ENCODE peak calls at places on chromosomes 4 and X, in seven cellular contexts. Q, T, P, R, S, A and K are unnamed samples.

GRCh38 chrX:74925210-74926088 is at the start of gene NEXMIF:
- DNase-seq in Q (peak; percentile 59), T (peak; percentile 19), P (no peak), R (peak; percentile 77), S (no peak), A (no peak), K (peak; percentile 81)

GRCh38 chr4:2302387-2303119 is 40.6 kb upstream of the MXD4 start:
- DNase-seq in Q (no peak), T (no peak), P (no peak), R (no peak), S (no peak), A (no peak), K (no peak)

GRCh38 chrX:106894392-106894909 is 8.7 kb downstream of the RIPPLY1 start:
- DNase-seq in Q (peak; percentile 69), T (peak; percentile 82), P (peak; percentile 63), R (peak; percentile 59), S (peak; percentile 43), A (peak; percentile 79), K (peak; percentile 81)

GRCh38 chr4:139606600-139607301 is 50.7 kb upstream of the SETD7 start:
- DNase-seq in Q (peak; percentile 45), T (peak; percentile 54), P (no peak), R (no peak), S (no peak), A (no peak), K (no peak)

GRCh38 chrX:12965390-12965940 is 9.4 kb upstream of the TMSB4X start:
- DNase-seq in Q (no peak), T (no peak), P (no peak), R (no peak), S (no peak), A (no peak), K (no peak)

GRCh38 chrX:41923257-41923924 is at the start of gene CASK:
- DNase-seq in Q (peak; percentile 90), T (peak; percentile 91), P (peak; percentile 69), R (peak; percentile 93), S (peak; percentile 90), A (peak; percentile 96), K (peak; percentile 96)

GRCh38 chrX:11944486-11944885 is 186.4 kb downstream of the MSL3 start:
- DNase-seq in Q (no peak), T (peak; percentile 66), P (no peak), R (peak; percentile 26), S (peak; percentile 3), A (peak; percentile 49), K (peak; percentile 57)

GRCh38 chr4:164095313-164096110 is 601.0 kb downstream of the TMA16 start:
- DNase-seq in Q (no peak), T (no peak), P (no peak), R (no peak), S (no peak), A (no peak), K (no peak)

GRCh38 chrX:106874075-106874474 is 29.1 kb downstream of the RIPPLY1 start:
- DNase-seq in Q (peak; percentile 54), T (peak; percentile 70), P (no peak), R (peak; percentile 10), S (peak; percentile 43), A (peak; percentile 44), K (peak; percentile 12)

GRCh38 chrX:37060999-37061398 is 52.8 kb downstream of the FAM47C start:
- DNase-seq in Q (peak; percentile 37), T (peak; percentile 72), P (peak; percentile 26), R (peak; percentile 18), S (peak; percentile 24), A (peak; percentile 68), K (peak; percentile 54)

GRCh38 chrX:150547511-150548115 is 20.8 kb upstream of the MTM1 start:
- DNase-seq in Q (peak; percentile 50), T (no peak), P (no peak), R (peak; percentile 35), S (no peak), A (peak; percentile 73), K (peak; percentile 56)

GRCh38 chr4:189002475-189002874 is 863.2 kb downstream of the TRIML1 start:
- DNase-seq in Q (no peak), T (no peak), P (no peak), R (no peak), S (no peak), A (no peak), K (no peak)

GRCh38 chr4:147548251-147548650 is 67.4 kb downstream of the EDNRA start:
- DNase-seq in Q (no peak), T (no peak), P (no peak), R (no peak), S (no peak), A (no peak), K (no peak)

GRCh38 chr4:186831574-186831973 is 107.9 kb upstream of the FAT1 start:
- DNase-seq in Q (no peak), T (peak; percentile 23), P (peak; percentile 57), R (no peak), S (no peak), A (no peak), K (no peak)

GRCh38 chr4:152165851-152166250 is 370.0 kb downstream of the FBXW7 start:
- DNase-seq in Q (no peak), T (no peak), P (no peak), R (no peak), S (no peak), A (no peak), K (no peak)

GRCh38 chrX:103464071-103464773 is 55.1 kb downstream of the RAB40A start:
- DNase-seq in Q (peak; percentile 36), T (peak; percentile 55), P (peak; percentile 8), R (peak; percentile 37), S (peak; percentile 31), A (peak; percentile 50), K (peak; percentile 54)

GRCh38 chr4:137707626-137708025 is 175.3 kb upstream of the PCDH18 start:
- DNase-seq in Q (no peak), T (peak; percentile 39), P (no peak), R (no peak), S (no peak), A (no peak), K (no peak)

GRCh38 chrX:6227445-6227820 is 1.2 kb downstream of the NLGN4X start:
- DNase-seq in Q (no peak), T (no peak), P (no peak), R (peak; percentile 20), S (no peak), A (no peak), K (peak; percentile 31)

GRCh38 chrX:31483336-31483735 is 411.5 kb upstream of the FTHL17 start:
- DNase-seq in Q (no peak), T (no peak), P (no peak), R (no peak), S (no peak), A (no peak), K (no peak)

GRCh38 chr4:156568479-156568878 is 403.1 kb downstream of the PDGFC start:
- DNase-seq in Q (no peak), T (no peak), P (no peak), R (no peak), S (no peak), A (no peak), K (peak; percentile 80)

GRCh38 chrX:9164086-9164485 is 130.2 kb upstream of the FAM9B start:
- DNase-seq in Q (no peak), T (no peak), P (no peak), R (no peak), S (no peak), A (no peak), K (no peak)

GRCh38 chr4:142473960-142474338 is 372.2 kb downstream of the INPP4B start:
- DNase-seq in Q (peak; percentile 19), T (no peak), P (no peak), R (no peak), S (peak; percentile 5), A (no peak), K (no peak)

GRCh38 chr4:139514382-139515059 is 41.5 kb downstream of the SETD7 start:
- DNase-seq in Q (no peak), T (no peak), P (no peak), R (peak; percentile 22), S (no peak), A (no peak), K (no peak)

DNA sequence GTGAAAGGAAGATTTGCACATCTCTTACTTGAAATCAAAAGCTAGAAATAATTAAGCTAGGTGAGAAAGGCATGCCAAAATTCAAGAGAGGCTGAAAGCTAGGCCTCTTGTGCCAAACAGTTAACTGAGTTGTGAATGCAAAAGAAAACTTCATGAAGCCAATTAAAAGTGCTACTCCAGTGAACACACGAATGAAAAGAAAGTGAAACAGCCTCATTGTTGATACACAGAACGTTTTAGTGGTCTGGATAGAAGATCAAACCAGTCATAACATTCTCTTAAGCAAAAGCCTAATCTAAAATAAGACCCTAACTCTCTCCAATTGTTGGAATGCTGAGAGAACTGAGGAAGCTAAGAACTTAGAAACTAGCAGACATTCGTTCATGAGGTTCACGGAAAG is 122.3 kb downstream of the UNC5C start:
- DNase-seq in Q (peak; percentile 34), T (no peak), P (no peak), R (no peak), S (no peak), A (no peak), K (no peak)
- H3K9me3 ChIP-seq in Q (no peaks in the 10 kb centered on the region), T (no peaks in the 10 kb centered on the region), P (no peaks in the 10 kb centered on the region), R (no peaks in the 10 kb centered on the region), S (no peaks in the 10 kb centered on the region), A (no peaks in the 10 kb centered on the region), K (no peaks in the 10 kb centered on the region)

DNA sequence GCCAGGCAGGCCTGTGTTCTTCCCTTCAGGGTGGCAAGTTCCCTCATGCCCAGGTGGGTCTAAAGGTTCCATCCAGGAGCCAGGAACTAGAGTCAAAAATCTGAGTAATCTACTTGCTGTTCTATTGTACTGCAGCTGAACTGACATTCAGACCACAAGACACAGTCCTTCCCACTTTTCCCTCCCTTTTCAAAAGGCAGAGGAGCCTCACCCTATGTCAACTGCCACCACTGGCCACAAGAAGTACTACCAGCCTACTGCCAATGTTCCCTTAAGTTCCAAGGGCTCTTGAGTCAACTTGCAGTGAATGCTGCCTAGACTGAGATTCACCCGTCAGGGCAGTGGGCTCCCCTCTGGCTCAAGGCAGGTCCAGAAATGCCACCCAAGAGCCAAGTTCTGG is 133.5 kb downstream of the FAM47B start:
- DNase-seq in Q (no peak), T (no peak), P (no peak), R (no peak), S (no peak), A (no peak), K (peak; percentile 4)
- TF ChIP-seq EZH2phosphoT487 in Q (no peak), T (no peak), P (no peak), R (no peak), S (no peak), A (no peak), K (no peak)

DNA sequence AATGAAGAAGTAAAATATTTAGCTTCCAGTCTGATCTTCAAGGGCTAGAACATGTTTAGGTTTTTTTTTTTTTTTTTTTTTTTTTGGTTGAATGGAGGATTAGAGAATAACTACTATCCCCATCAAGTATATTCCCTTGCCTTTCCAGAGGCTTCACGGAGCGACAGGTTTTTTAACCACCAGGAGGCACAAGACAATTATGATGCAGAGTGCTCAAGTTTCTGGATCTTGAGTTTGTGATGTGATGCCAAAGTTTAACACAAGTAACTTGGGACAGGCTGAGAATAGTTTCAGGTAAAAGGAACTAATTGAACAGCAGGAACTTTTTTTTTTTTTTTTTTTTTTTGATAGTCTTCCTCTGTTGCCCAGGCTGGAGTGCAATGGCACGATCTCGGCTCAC is 30.3 kb downstream of the CCNI start:
- DNase-seq in Q (no peak), T (peak; percentile 16), P (no peak), R (no peak), S (no peak), A (peak; percentile 38), K (peak; percentile 50)
- TF ChIP-seq CTCF in Q (peak; percentile 3), T (peak; percentile 25), P (no peak), R (peak; percentile 47), S (no peak), A (peak; percentile 42), K (peak; percentile 51)

DNA sequence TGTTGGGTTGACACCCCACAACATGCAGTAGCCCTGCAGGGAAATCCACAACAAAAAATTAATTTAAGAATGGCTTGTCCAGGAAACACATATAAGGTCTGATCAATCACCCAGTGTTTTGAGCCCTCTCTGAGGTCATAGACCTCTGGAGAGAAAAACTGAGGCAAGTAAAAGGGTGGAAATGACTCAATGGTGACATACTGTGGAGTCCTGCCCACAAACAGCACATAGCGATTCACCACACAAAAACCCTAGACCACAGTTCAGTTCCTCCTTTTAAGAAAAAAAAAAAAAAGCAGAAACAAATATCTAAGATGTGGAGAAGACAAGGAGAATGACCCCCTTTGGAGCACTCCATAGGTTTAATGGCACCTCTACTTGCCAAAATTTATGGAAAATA is 2691.0 kb downstream of the PCDH7 start:
- DNase-seq in Q (no peak), T (peak; percentile 13), P (peak; percentile 12), R (no peak), S (no peak), A (no peak), K (no peak)
- H3K9me3 ChIP-seq in Q (no peaks in the 10 kb centered on the region), T (no peaks in the 10 kb centered on the region), P (no peaks in the 10 kb centered on the region), R (no peaks in the 10 kb centered on the region), S (peaks cover 8% of the 10 kb centered on the region), A (no peaks in the 10 kb centered on the region), K (peaks cover 8% of the 10 kb centered on the region)